ENCODE peak calls at places on chromosome 13, in four cellular contexts. Y, O, X and N are unnamed samples.
A peak's percentile ranks its signal among the peaks of the same experiment; 100 is the strongest.

GRCh38 chr13:105278797-105279425 is 1256.6 kb downstream of the EFNB2 start:
- DNase-seq in Y (no peak), O (no peak), X (no peak), N (peak; percentile 13)

GRCh38 chr13:36862002-36862706 is 43.1 kb downstream of the RFXAP start:
- DNase-seq in Y (no peak), O (no peak), X (no peak), N (no peak)

GRCh38 chr13:79612604-79613003 is 131.6 kb downstream of the NDFIP2 start:
- DNase-seq in Y (no peak), O (no peak), X (no peak), N (no peak)

GRCh38 chr13:113730145-113730750 is 28.8 kb upstream of the TMEM255B start:
- DNase-seq in Y (no peak), O (no peak), X (no peak), N (no peak)

GRCh38 chr13:75635621-75636338 is at the start of gene LMO7:
- DNase-seq in Y (peak; percentile 37), O (no peak), X (peak; percentile 48), N (peak; percentile 85)

GRCh38 chr13:93341517-93341916 is 114.9 kb downstream of the GPC6 start:
- DNase-seq in Y (no peak), O (no peak), X (no peak), N (no peak)

GRCh38 chr13:114108141-114108761 is 24.2 kb downstream of the RASA3 start:
- DNase-seq in Y (no peak), O (no peak), X (no peak), N (peak; percentile 7)

GRCh38 chr13:44274838-44275237 is 98.8 kb upstream of the SERP2 start:
- DNase-seq in Y (no peak), O (no peak), X (no peak), N (no peak)

GRCh38 chr13:113491418-113491883 is 940 bp upstream of the DCUN1D2 start:
- DNase-seq in Y (peak; percentile 61), O (no peak), X (no peak), N (peak; percentile 34)

GRCh38 chr13:79246575-79246949 is 159.5 kb downstream of the RBM26 start:
- DNase-seq in Y (no peak), O (no peak), X (no peak), N (no peak)

GRCh38 chr13:40777166-40777956 is 6.4 kb upstream of the MRPS31 start:
- DNase-seq in Y (peak; percentile 59), O (no peak), X (peak; percentile 71), N (peak; percentile 28)

GRCh38 chr13:24005711-24006281 is 108.5 kb upstream of the C1QTNF9B start:
- DNase-seq in Y (no peak), O (peak; percentile 19), X (no peak), N (no peak)

DNA sequence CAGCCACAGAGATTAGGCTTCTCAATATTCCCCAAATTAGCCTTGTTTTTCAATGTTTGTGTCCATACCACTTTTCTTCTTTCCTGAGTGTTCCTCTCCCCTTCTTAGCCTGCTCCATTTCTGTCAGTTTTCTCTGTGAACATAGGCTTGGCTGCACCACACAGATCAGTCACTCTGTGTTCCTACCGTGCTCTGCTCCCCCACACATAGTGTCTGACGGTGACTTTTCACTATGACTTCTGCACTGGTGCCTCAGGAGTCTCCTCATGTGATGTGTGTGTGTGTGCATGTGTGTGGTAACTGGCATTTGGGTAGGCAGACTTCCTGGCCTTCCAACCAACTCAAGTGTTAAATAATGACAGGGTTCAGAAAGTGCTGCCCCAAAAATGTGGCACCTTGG is 47.9 kb upstream of the MYCBP2 start:
- DNase-seq in Y (no peak), O (no peak), X (no peak), N (no peak)
- TF ChIP-seq NR2C2 in Y (no peak), O (no peak), X (no peak), N (no peak)

GRCh38 chr13:65943711-65944110 is 1286.4 kb downstream of the PCDH9 start:
- DNase-seq in Y (no peak), O (no peak), X (no peak), N (no peak)
- TF ChIP-seq NR2C2 in Y (no peak), O (no peak), X (no peak), N (no peak)

DNA sequence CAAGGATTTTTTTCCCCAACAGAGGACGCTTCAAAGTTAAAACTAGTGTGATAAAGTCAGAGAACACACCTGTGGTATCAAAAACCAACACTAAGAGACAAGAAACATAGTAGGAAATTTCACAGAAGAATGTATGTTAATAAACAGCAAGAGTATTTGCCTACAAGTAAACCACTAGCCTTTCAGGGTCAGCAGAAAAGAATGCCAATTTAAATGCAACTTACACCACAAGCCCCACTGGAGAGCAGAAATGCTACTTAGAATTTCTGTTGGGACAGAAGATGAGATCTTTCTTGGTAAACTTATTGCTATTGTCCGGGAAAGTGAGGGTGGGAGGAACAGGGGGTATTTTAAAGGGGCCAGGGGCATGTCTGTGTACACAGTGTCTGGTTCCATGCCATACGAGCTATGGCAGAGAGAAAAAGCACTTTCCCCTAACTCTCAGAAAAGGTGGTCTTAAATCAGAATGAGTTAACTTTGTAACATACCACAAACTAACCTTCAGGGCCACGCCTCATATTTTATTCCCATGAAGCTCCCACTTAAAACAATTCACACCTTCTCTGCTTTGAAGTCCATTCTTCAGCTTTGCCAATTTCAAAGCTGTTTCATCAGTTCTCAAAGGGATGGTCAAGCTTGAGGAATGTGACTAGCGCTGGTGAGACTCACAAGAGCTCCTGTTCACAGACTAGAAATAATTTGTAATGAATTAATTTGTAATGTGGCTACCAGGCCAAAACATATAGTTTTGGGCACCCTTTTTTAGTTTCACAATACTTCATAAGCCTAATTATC is 68.4 kb downstream of the STK24 start:
- DNase-seq in Y (no peak), O (no peak), X (peak; percentile 35), N (no peak)
- TF ChIP-seq NR2C2 in Y (no peak), O (no peak), X (no peak), N (no peak)

DNA sequence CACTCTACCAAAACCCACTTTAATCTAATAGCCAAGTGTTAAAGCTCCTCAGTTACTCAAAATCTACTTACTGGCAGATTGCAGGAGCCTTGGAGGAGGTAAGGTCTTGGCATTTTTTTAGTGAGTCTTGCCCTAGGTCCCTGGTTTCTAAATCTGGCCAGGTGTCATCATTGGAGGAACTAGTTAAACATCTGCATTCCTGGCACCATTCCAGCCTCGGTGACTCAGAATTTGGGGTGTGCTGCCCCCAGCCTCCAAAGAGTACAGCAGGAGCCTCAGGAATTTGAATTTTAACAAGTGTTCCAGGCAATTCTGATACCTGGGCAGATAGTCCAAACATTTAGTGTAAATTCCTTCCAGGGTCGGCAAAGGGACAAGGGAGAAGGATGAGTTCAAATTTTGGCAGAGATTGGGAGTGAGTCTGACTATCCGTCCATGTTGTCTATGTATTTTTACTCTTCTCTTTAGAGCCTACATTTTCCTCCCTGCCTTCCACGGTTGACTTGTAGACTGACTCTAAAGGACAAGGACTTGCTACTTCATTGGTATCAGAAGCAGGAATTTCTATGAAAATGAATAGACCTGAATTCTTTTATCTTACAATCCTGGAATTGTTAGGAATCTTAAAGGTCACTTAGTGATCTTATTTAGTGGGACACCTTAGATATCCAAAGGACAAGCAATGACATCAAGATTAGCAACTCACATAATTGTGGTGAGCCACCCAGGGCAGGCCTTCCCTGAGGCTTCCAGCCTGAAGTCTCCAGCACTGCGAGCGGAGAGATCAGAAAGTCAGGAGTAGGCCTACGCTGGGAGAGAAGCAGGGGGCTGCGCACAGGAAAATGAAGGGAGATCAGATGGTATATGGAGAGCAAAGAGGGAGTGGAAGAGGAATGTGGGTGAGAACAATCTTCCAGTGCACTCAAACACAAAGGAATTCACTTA is 37.6 kb downstream of the KLF5 start:
- DNase-seq in Y (no peak), O (no peak), X (peak; percentile 21), N (no peak)
- TF ChIP-seq NR2C2 in Y (no peak), O (no peak), X (no peak), N (no peak)

DNA sequence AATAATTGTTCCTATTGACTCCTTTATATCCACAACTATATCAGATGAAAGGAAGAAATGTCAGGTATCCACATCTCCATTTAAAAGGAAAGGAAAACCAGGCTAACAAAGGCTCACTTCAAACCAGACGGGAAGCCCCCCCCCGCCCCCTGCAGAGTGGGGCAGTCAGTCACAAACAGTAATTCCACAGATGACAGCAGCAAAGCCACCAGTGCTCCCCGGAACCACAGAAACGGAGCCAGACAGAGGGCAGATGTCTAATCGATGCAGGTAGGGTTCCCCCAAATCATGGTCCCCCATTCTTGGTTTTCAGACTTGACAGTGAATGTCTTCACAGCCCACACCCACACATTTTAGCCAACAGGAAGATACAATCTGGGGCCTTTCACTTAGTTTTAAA is 100.8 kb downstream of the STK24 start:
- DNase-seq in Y (no peak), O (no peak), X (no peak), N (peak; percentile 80)
- TF ChIP-seq NR2C2 in Y (no peak), O (no peak), X (no peak), N (no peak)

GRCh38 chr13:111046590-111047141 is 68.4 kb upstream of the ARHGEF7 start:
- DNase-seq in Y (peak; percentile 46), O (peak; percentile 36), X (no peak), N (no peak)
- TF ChIP-seq NR2C2 in Y (no peak), O (no peak), X (no peak), N (no peak)

GRCh38 chr13:95530178-95530577 is 22.3 kb upstream of the CLDN10 start:
- DNase-seq in Y (no peak), O (no peak), X (peak; percentile 38), N (no peak)
- TF ChIP-seq NR2C2 in Y (no peak), O (no peak), X (no peak), N (no peak)